ENCODE peak calls at places on chromosomes 7 and 10, in ten cellular contexts. K is GM13976; D is BJ; T is IMR-90; P is NCI-H1417; N is hippocampal formation; X is stimulated activated CD4-positive, alpha-beta T cell treated with anti-CD3 and anti-CD28 coated beads, Interleukin-2, amount 100 ng/mL, for 48 hours; U is ovary; B is NCI-H82; E is astrocyte of the hippocampus. M is an unnamed sample.
A peak's percentile ranks its signal among the peaks of the same experiment; 100 is the strongest.

GRCh38 chr10:119602241-119603095 is 5.7 kb upstream of the TIAL1 start:
- DNase-seq in K (peak; percentile 51), D (no peak), T (no peak), P (peak; percentile 9), N (no peak), X (peak; percentile 23), U (no peak), B (peak; percentile 60), E (no peak), M (peak; percentile 49)

GRCh38 chr7:26307226-26307625 is 15.6 kb downstream of the SNX10 start:
- DNase-seq in K (no peak), D (no peak), T (peak; percentile 4), P (no peak), N (no peak), X (no peak), U (no peak), B (no peak), E (peak; percentile 60), M (no peak)

GRCh38 chr7:35905555-35905954 is 104.7 kb downstream of the SEPTIN7 start:
- DNase-seq in K (no peak), D (no peak), T (peak; percentile 66), P (no peak), N (no peak), X (no peak), U (no peak), B (no peak), E (peak; percentile 45), M (no peak)

GRCh38 chr7:11206131-11206921 is 232.7 kb downstream of the PHF14 start:
- DNase-seq in K (no peak), D (no peak), T (no peak), P (no peak), N (no peak), X (no peak), U (no peak), B (peak; percentile 59), E (no peak), M (no peak)

GRCh38 chr7:126727930-126728331 is 524.8 kb downstream of the GRM8 start:
- DNase-seq in K (no peak), D (no peak), T (no peak), P (no peak), N (no peak), X (no peak), U (no peak), B (no peak), E (peak; percentile 43), M (no peak)

GRCh38 chr10:132648072-132648855 is 110.7 kb downstream of the INPP5A start:
- DNase-seq in K (no peak), D (no peak), T (no peak), P (no peak), N (peak; percentile 46), X (no peak), U (peak; percentile 23), B (no peak), E (no peak), M (no peak)

GRCh38 chr7:134327896-134328295 is 11.2 kb upstream of the SLC35B4 start:
- DNase-seq in K (peak; percentile 49), D (no peak), T (peak; percentile 56), P (peak; percentile 49), N (peak; percentile 34), X (peak; percentile 28), U (no peak), B (peak; percentile 90), E (peak; percentile 49), M (peak; percentile 78)

GRCh38 chr10:90020506-90020905 is 319.1 kb downstream of the KIF20B start:
- DNase-seq in K (no peak), D (no peak), T (no peak), P (no peak), N (no peak), X (no peak), U (no peak), B (no peak), E (no peak), M (no peak)

GRCh38 chr10:43218206-43218950 is 48.5 kb downstream of the RASGEF1A start:
- DNase-seq in K (no peak), D (no peak), T (no peak), P (no peak), N (peak; percentile 36), X (no peak), U (no peak), B (no peak), E (peak; percentile 91), M (no peak)